ENCODE peak calls at places on chromosomes 16 and 17, in ten cellular contexts. X, O, F, H, G, S, K, Z, B and V are unnamed samples. For H3K36me3 and H3K27me3, the result is how much of the 10 kb centered on the place peaks cover.

GRCh38 chr17:9324864-9325263 is 250.8 kb downstream of the STX8 start:
- DNase-seq in G (no peak), S (no peak), B (peak), F (no peak), O (no peak), K (peak), X (no peak), Z (no peak), H (no peak), V (no peak)

GRCh38 chr17:78400581-78401240 is 22.3 kb downstream of the PGS1 start:
- DNase-seq in K (no peak), G (no peak), F (no peak), O (no peak), S (no peak), Z (peak), H (no peak), X (peak), B (no peak), V (no peak)

GRCh38 chr16:5450435-5451104 is 353.0 kb upstream of the EEF2KMT start:
- DNase-seq in Z (no peak), G (no peak), O (no peak), B (no peak), H (no peak), K (no peak), F (no peak), S (no peak), X (no peak), V (peak)

GRCh38 chr17:72125226-72125651 is 4.4 kb downstream of the SOX9 start:
- DNase-seq in K (peak), B (no peak), F (no peak), G (no peak), S (no peak), O (no peak), H (no peak), X (no peak), Z (peak), V (no peak)

GRCh38 chr17:40516581-40517285 is 15.3 kb upstream of the TNS4 start:
- DNase-seq in X (no peak), S (peak), F (peak), G (peak), K (no peak), B (no peak), H (no peak), Z (peak), O (no peak), V (no peak)

GRCh38 chr17:61139219-61139618 is 260.4 kb upstream of the TBX2 start:
- DNase-seq in Z (peak), G (peak), H (no peak), B (peak), O (peak), S (no peak), K (peak), X (no peak), F (peak), V (peak)

GRCh38 chr17:44444735-44445105 is 55.3 kb upstream of the ITGA2B start:
- DNase-seq in X (no peak), B (peak), O (peak), F (no peak), H (no peak), S (no peak), G (no peak), K (peak), Z (peak), V (peak)

GRCh38 chr17:77834170-77835115 is 124.1 kb upstream of the TNRC6C start:
- DNase-seq in F (no peak), S (peak), X (peak), H (peak), Z (peak), K (peak), B (peak), O (peak), G (peak), V (peak)

GRCh38 chr16:5349661-5350060 is 252.1 kb upstream of the EEF2KMT start:
- DNase-seq in K (no peak), G (no peak), F (no peak), Z (no peak), S (no peak), B (no peak), H (no peak), O (no peak), X (no peak), V (no peak)

GRCh38 chr17:6712058-6712853 is 913 bp downstream of the SLC13A5 start:
- DNase-seq in K (no peak), S (no peak), H (no peak), G (no peak), F (no peak), O (no peak), X (no peak), Z (no peak), B (no peak), V (peak)

GRCh38 chr17:79711715-79712305 is 18.9 kb upstream of the ENPP7 start:
- DNase-seq in H (no peak), S (no peak), F (no peak), O (no peak), X (no peak), B (no peak), G (no peak), Z (peak), K (no peak), V (no peak)

GRCh38 chr16:57941016-57941656 is 29.8 kb downstream of the CNGB1 start:
- DNase-seq in B (peak), O (no peak), H (peak), S (no peak), G (no peak), K (no peak), Z (peak), X (peak), F (no peak), V (peak)

GRCh38 chr17:14121952-14122351 is 52.6 kb downstream of the COX10 start:
- DNase-seq in X (no peak), Z (no peak), H (no peak), F (no peak), O (no peak), S (no peak), K (no peak), G (no peak), B (no peak), V (no peak)

GRCh38 chr17:14123579-14124278 is 54.4 kb downstream of the COX10 start:
- DNase-seq in X (no peak), O (no peak), F (no peak), S (no peak), G (no peak), Z (no peak), H (no peak), K (no peak), B (no peak), V (no peak)

GRCh38 chr17:14124854-14125253 is 55.5 kb downstream of the COX10 start:
- DNase-seq in X (no peak), H (no peak), K (no peak), G (no peak), F (no peak), S (no peak), Z (no peak), B (no peak), O (no peak), V (no peak)

DNA sequence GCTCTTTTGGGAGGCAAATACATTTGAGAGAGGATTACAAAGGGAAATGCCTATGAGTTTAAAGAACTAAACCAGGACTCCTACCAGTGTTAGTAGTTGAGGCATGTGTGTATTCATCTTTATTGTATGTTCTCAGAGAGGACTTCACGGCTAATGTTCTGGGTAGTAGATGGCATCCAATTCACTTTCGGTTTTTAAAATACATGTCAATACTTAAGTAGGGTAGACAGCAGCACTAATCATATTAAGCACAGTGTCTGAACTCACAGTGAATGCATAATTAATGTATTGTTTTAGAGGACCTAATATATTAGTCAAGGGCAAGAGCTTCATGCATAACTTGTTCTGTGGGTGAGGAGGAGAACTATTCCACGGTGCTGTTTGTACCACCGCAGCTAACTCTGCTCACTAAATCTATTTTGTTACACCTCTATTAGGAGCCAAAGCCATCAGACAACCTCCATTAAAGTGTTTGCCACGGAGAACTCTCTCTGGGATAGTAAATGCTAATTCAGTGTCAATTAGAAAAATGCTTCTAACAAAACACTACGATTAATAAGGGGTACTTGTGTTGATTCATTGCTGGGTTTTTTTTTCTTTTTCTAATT is 56.3 kb downstream of the COX10 start:
- DNase-seq in K (no peak), G (no peak), S (no peak), Z (no peak), X (no peak), H (no peak), B (no peak), F (no peak), O (no peak), V (no peak)
- H3K4me3 ChIP-seq in K (no peak), G (no peak), S (no peak), Z (no peak), X (no peak), H (no peak), B (no peak), F (no peak), O (peak), V (peak)

GRCh38 chr17:59688008-59688407 is 19.2 kb downstream of the PTRH2 start:
- DNase-seq in S (no peak), X (no peak), F (no peak), Z (no peak), K (peak), H (no peak), O (no peak), B (no peak), G (no peak), V (no peak)
- H3K36me3 ChIP-seq in S (half or more), X (under half), F (half or more), Z (half or more), K (half or more), H (half or more), O (half or more), B (under half), G (half or more), V (half or more)

GRCh38 chr17:56680676-56681075 is 87.2 kb downstream of the NOG start:
- DNase-seq in X (no peak), F (no peak), S (no peak), H (no peak), Z (peak), O (no peak), B (no peak), K (no peak), G (no peak), V (no peak)
- H3K27me3 ChIP-seq in X (under half), F (under half), S (under half), H (under half), Z (under half), O (under half), B (under half), K (under half), G (under half), V (under half)

GRCh38 chr16:13864689-13865088 is 55.3 kb upstream of the ERCC4 start:
- DNase-seq in X (no peak), Z (no peak), S (no peak), B (no peak), H (no peak), O (no peak), F (no peak), G (no peak), K (no peak), V (no peak)
- H3K4me3 ChIP-seq in X (no peak), Z (no peak), S (no peak), B (no peak), H (no peak), O (no peak), F (no peak), G (no peak), K (no peak), V (no peak)

GRCh38 chr17:63634816-63635215 is 12.6 kb downstream of the MAP3K3 start:
- DNase-seq in K (no peak), F (no peak), O (no peak), H (no peak), B (no peak), S (no peak), Z (no peak), X (no peak), G (no peak), V (no peak)

GRCh38 chr17:63635313-63635712 is 13.1 kb downstream of the MAP3K3 start:
- DNase-seq in G (no peak), X (no peak), H (no peak), S (no peak), B (no peak), Z (no peak), O (no peak), K (no peak), F (no peak), V (no peak)

GRCh38 chr17:63633742-63634141 is 11.5 kb downstream of the MAP3K3 start:
- DNase-seq in X (no peak), O (no peak), F (no peak), K (no peak), S (no peak), G (no peak), H (no peak), Z (no peak), B (no peak), V (no peak)

GRCh38 chr17:63634163-63634562 is 11.9 kb downstream of the MAP3K3 start:
- DNase-seq in Z (no peak), K (peak), X (no peak), G (no peak), H (no peak), O (peak), F (no peak), B (no peak), S (no peak), V (no peak)

GRCh38 chr17:63635787-63636186 is 13.6 kb downstream of the MAP3K3 start:
- DNase-seq in K (no peak), G (no peak), Z (no peak), S (no peak), X (no peak), H (no peak), B (no peak), O (no peak), F (no peak), V (no peak)
- H3K36me3 ChIP-seq in K (under half), G (under half), Z (under half), S (half or more), X (under half), H (under half), B (under half), O (under half), F (under half), V (under half)

DNA sequence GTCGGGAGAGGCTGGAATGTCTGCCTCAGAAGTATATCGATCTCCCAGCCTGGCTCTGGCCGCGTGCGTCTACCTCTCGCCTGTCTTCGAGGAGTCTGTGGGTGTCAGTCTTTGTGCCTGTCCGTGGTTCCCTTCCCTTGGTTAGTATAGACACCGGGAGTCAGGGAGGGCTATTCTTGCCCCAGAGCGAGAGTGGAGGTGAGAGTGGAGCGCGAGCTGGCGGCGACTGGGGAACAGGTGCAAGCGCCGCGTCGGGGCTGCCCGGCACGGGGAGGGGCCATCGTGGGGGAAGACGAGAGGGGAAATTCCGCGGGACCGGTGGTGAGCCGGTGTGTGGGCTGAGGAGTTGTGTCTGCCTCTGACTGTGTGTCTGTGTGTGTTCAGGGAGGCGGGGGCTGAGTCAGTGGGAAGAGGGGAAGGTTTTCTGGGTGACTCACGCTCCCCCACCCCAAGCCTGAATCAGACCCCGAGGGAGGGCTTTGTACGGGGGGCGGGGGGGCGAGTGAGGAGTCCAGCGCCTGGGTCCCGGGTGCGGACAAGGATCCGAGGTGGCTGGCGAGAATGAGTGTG is 8.4 kb downstream of the KDM6B start:
- DNase-seq in K (peak), O (peak), Z (peak), G (peak), X (peak), B (peak), S (peak), H (peak), F (peak), V (peak)
- H3K27me3 ChIP-seq in K (under half), O (under half), Z (under half), G (under half), X (under half), B (under half), S (under half), H (under half), F (under half), V (under half)